ENCODE peak calls at places on chromosomes 6 and 20, in four cellular contexts. N, T, D and J are unnamed samples.

GRCh38 chr20:63653974-63654680 is 903 bp upstream of the STMN3 start:
- DNase-seq in T (no peak), D (no peak), N (no peak), J (no peak)

GRCh38 chr20:10466325-10466724 is 31.2 kb downstream of the SLX4IP start:
- DNase-seq in T (no peak), D (no peak), N (no peak), J (no peak)

GRCh38 chr6:52712136-52712535 is 41.2 kb downstream of the TMEM14A start:
- DNase-seq in T (no peak), D (no peak), N (no peak), J (no peak)

GRCh38 chr6:82963527-82963926 is 102.1 kb downstream of the UBE3D start:
- DNase-seq in T (no peak), D (no peak), N (no peak), J (no peak)

GRCh38 chr6:70520575-70520974 is 46.2 kb upstream of the SDHAF4 start:
- DNase-seq in N (no peak), T (no peak), D (peak; percentile 9), J (no peak)

GRCh38 chr20:25076731-25077609 is 5.0 kb downstream of the VSX1 start:
- DNase-seq in T (no peak), N (peak; percentile 43), D (no peak), J (peak; percentile 14)

GRCh38 chr6:12548526-12548925 is 168.0 kb upstream of the PHACTR1 start:
- DNase-seq in T (no peak), D (no peak), N (no peak), J (no peak)

GRCh38 chr6:32839356-32839755 is 817 bp upstream of the TAP2 start:
- DNase-seq in T (no peak), N (no peak), D (no peak), J (no peak)

GRCh38 chr20:35942243-35942642 is 12.1 kb downstream of the SCAND1 start:
- DNase-seq in T (no peak), D (no peak), N (no peak), J (no peak)

GRCh38 chr20:22684763-22685443 is 100.5 kb upstream of the FOXA2 start:
- DNase-seq in D (peak; percentile 13), T (peak; percentile 35), N (peak; percentile 18), J (no peak)

GRCh38 chr6:162244031-162244430 is 483.5 kb downstream of the PRKN start:
- DNase-seq in T (no peak), N (no peak), D (no peak), J (no peak)

GRCh38 chr20:34525709-34526416 is 9.6 kb downstream of the DYNLRB1 start:
- DNase-seq in T (no peak), D (no peak), N (no peak), J (no peak)

GRCh38 chr6:101443315-101443714 is 49.8 kb downstream of the GRIK2 start:
- DNase-seq in N (no peak), T (no peak), D (no peak), J (no peak)

GRCh38 chr20:45487231-45487635 is 17.7 kb downstream of the WFDC2 start:
- DNase-seq in T (no peak), N (no peak), D (peak; percentile 52), J (no peak)

GRCh38 chr6:12423852-12424251 is 133.7 kb downstream of the EDN1 start:
- DNase-seq in T (no peak), N (no peak), D (no peak), J (no peak)

GRCh38 chr6:44156494-44157151 is 2.0 kb upstream of the CAPN11 start:
- DNase-seq in T (no peak), N (no peak), D (no peak), J (no peak)

GRCh38 chr20:419556-420168 is 11.6 kb downstream of the RBCK1 start:
- DNase-seq in N (no peak), D (no peak), T (no peak), J (peak; percentile 65)

GRCh38 chr6:131250121-131250520 is 114.9 kb downstream of the AKAP7 start:
- DNase-seq in N (no peak), T (no peak), D (no peak), J (no peak)

GRCh38 chr20:44614525-44614924 is 32.1 kb downstream of the PKIG start:
- DNase-seq in N (no peak), T (no peak), D (no peak), J (no peak)

GRCh38 chr6:19838442-19839236 is 1.5 kb downstream of the ID4 start:
- DNase-seq in D (no peak), T (peak; percentile 35), N (peak; percentile 64), J (peak; percentile 12)

GRCh38 chr6:113172531-113172966 is 684.6 kb upstream of the MARCKS start:
- DNase-seq in D (no peak), N (peak; percentile 88), T (no peak), J (peak; percentile 18)

GRCh38 chr6:7373739-7374138 is 15.8 kb downstream of the CAGE1 start:
- DNase-seq in D (no peak), N (no peak), T (no peak), J (no peak)

GRCh38 chr6:95145457-95145856 is 431.9 kb upstream of the MANEA start:
- DNase-seq in T (no peak), N (no peak), D (no peak), J (no peak)

GRCh38 chr6:292506-293184 is 358 bp downstream of the DUSP22 start:
- DNase-seq in D (peak; percentile 75), T (no peak), N (no peak), J (no peak)

GRCh38 chr6:83216806-83217205 is 23.6 kb downstream of the RWDD2A start:
- DNase-seq in D (no peak), T (no peak), N (no peak), J (no peak)

GRCh38 chr20:4091332-4092135 is 76.2 kb upstream of the RNF24 start:
- DNase-seq in T (no peak), N (no peak), D (peak; percentile 74), J (no peak)

GRCh38 chr20:62508641-62509051 is 32.9 kb upstream of the GATA5 start:
- DNase-seq in N (no peak), T (no peak), D (no peak), J (no peak)

GRCh38 chr6:27174958-27175357 is 72.5 kb upstream of the PRSS16 start:
- DNase-seq in N (no peak), T (no peak), D (peak; percentile 75), J (no peak)

GRCh38 chr6:145783796-145784195 is 30.8 kb downstream of the FBXO30 start:
- DNase-seq in N (no peak), D (no peak), T (no peak), J (no peak)